ENCODE peak calls at places on chromosomes 13 and 19, in seven cellular contexts. X, G, S, U, K, Q and B are unnamed samples.

GRCh38 chr19:5045956-5046338 is 77.0 kb downstream of the KDM4B start:
- DNase-seq in U (no peak), Q (no peak), S (no peak), G (no peak), X (no peak), K (peak), B (no peak)

GRCh38 chr13:99384468-99384867 is 77.3 kb upstream of the GPR183 start:
- DNase-seq in Q (no peak), G (no peak), S (no peak), K (no peak), U (no peak), X (no peak), B (no peak)

GRCh38 chr19:35845215-35846037 is 6.9 kb downstream of the NPHS1 start:
- DNase-seq in Q (no peak), U (no peak), K (peak), S (no peak), X (peak), G (peak), B (peak)

GRCh38 chr13:104809483-104809882 is 1726.0 kb downstream of the EFNB2 start:
- DNase-seq in Q (no peak), U (peak), K (no peak), S (no peak), G (no peak), X (no peak), B (no peak)

GRCh38 chr19:5407356-5407755 is 47.9 kb upstream of the ZNRF4 start:
- DNase-seq in Q (no peak), G (no peak), X (peak), S (no peak), U (peak), K (no peak), B (no peak)

GRCh38 chr13:40057228-40057627 is 401.8 kb downstream of the COG6 start:
- DNase-seq in S (no peak), U (peak), K (no peak), Q (no peak), X (no peak), G (no peak), B (no peak)

GRCh38 chr19:57171551-57172081 is 4.3 kb upstream of the DUXA start:
- DNase-seq in U (peak), K (peak), X (peak), Q (peak), G (peak), S (peak), B (peak)

GRCh38 chr19:15285896-15286591 is 46.3 kb downstream of the BRD4 start:
- DNase-seq in X (peak), Q (no peak), K (no peak), U (no peak), G (no peak), S (no peak), B (no peak)

GRCh38 chr13:71218960-71219359 is 648.0 kb downstream of the DACH1 start:
- DNase-seq in S (no peak), X (peak), Q (no peak), U (peak), K (no peak), G (no peak), B (no peak)

GRCh38 chr19:39858541-39858940 is 12.4 kb upstream of the FBL start:
- DNase-seq in Q (no peak), G (no peak), S (peak), U (no peak), K (no peak), X (peak), B (peak)

GRCh38 chr13:111020021-111020420 is 95.1 kb upstream of the ARHGEF7 start:
- DNase-seq in K (no peak), G (no peak), U (no peak), X (no peak), S (no peak), Q (no peak), B (no peak)

GRCh38 chr19:7868671-7869452 is 5.3 kb downstream of the PRR36 start:
- DNase-seq in S (peak), U (peak), X (peak), K (peak), Q (peak), G (peak), B (peak)

GRCh38 chr13:87005511-87005910 is 665.7 kb upstream of the SLITRK5 start:
- DNase-seq in S (no peak), U (no peak), X (no peak), Q (no peak), G (no peak), K (no peak), B (no peak)

GRCh38 chr13:89457977-89458376 is 1786.8 kb downstream of the SLITRK5 start:
- DNase-seq in S (no peak), K (no peak), G (no peak), U (peak), Q (no peak), X (no peak), B (no peak)

GRCh38 chr19:36025541-36025940 is 7.1 kb downstream of the CLIP3 start:
- DNase-seq in Q (no peak), U (no peak), K (no peak), S (no peak), G (no peak), X (no peak), B (no peak)

GRCh38 chr13:70960841-70961443 is 852.7 kb upstream of the KLHL1 start:
- DNase-seq in U (peak), K (no peak), Q (no peak), X (peak), G (no peak), S (no peak), B (no peak)

GRCh38 chr19:4036576-4037300 is 29.2 kb downstream of the PIAS4 start:
- DNase-seq in G (no peak), Q (no peak), S (no peak), K (no peak), X (no peak), U (no peak), B (no peak)

GRCh38 chr13:99041788-99042187 is 63.9 kb upstream of the DOCK9 start:
- DNase-seq in G (no peak), S (no peak), Q (no peak), X (no peak), U (no peak), K (no peak), B (no peak)

GRCh38 chr13:38674208-38674607 is 12.7 kb upstream of the FREM2 start:
- DNase-seq in Q (no peak), X (peak), K (no peak), S (no peak), G (no peak), U (peak), B (no peak)

GRCh38 chr19:33795370-33796163 is 1.1 kb upstream of the KCTD15 start:
- DNase-seq in X (peak), U (peak), S (peak), Q (peak), G (peak), K (peak), B (peak)

GRCh38 chr19:11550265-11550664 is 8.8 kb downstream of the ELOF1 start:
- DNase-seq in U (no peak), X (no peak), K (no peak), G (no peak), S (no peak), Q (no peak), B (no peak)

GRCh38 chr19:11552666-11553372 is 6.2 kb downstream of the ELOF1 start:
- DNase-seq in X (no peak), G (no peak), S (no peak), K (no peak), U (no peak), Q (no peak), B (no peak)

GRCh38 chr19:11554160-11554559 is 4.9 kb downstream of the ELOF1 start:
- DNase-seq in Q (no peak), K (no peak), X (no peak), U (no peak), S (no peak), G (no peak), B (no peak)

GRCh38 chr19:11549386-11549953 is 9.6 kb downstream of the ELOF1 start:
- DNase-seq in X (no peak), Q (no peak), G (no peak), K (no peak), S (no peak), U (no peak), B (no peak)

DNA sequence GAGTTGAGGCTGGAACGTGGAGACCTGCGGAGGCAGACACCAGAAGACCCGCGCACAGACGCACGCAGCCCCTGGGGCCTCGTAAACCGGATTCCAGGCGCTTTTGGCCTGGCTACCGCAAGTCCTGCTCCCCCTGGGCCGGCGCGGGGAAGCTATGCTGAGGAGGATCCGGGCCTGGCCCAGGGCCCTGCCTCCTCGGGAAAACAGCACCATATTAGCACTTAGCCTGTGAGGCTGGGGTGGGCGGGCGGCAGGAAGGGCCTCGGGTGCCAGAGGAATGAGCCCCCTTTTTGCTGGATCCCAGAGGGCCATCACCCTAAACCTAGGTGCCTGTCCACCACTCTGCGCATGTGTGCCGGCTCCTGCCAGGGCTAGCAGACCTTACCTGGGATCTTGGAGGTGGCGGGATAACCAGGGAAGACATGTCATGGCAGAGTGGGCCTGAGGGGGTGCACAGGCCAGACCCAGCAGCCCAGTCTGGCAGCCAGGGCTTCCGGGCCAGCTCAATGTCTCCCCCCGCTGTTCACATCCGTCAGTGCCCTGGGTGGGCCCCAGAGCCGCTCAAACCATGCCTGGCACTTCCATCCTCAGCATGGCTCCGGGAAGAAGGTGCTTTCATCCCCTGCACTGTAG is 7.3 kb downstream of the ELOF1 start:
- DNase-seq in K (no peak), S (no peak), G (peak), Q (no peak), U (no peak), X (peak), B (peak)
- TF ChIP-seq CTCF in K (no peak), S (peak), G (peak), Q (peak), U (no peak), X (peak), B (peak)

DNA sequence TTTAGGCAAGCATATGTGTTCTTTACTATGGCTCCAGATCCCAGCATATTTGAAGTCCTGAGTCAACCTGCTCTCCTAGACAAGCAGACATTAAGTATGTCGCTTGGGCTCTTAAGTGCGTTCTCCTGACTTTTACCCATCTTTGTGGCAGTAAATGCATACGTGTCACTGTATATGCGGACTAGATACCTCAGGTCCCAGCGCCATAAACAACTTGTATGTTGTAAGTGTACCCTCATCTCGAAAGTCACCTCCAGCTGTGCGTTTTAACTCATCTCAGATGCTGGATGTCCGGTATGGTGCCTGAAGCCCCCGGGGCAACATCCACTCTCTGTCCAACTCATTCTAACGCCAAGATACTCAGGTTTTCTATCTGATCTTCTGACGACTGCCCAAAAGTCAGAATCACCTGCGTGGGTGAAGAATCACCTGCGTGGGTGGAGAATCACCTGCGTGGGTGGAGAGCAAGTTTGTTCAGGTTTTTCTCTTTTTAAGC is 1.7 kb downstream of the PTOV1 start:
- DNase-seq in U (no peak), X (no peak), G (no peak), S (no peak), K (no peak), Q (no peak), B (no peak)
- TF ChIP-seq CTCF in U (no peak), X (no peak), G (no peak), S (no peak), K (no peak), Q (no peak), B (no peak)

GRCh38 chr19:47797996-47798903 is 6.1 kb downstream of the TPRX1 start:
- DNase-seq in U (no peak), S (no peak), Q (no peak), X (no peak), K (no peak), G (no peak), B (no peak)

GRCh38 chr19:47796785-47797184 is 7.6 kb downstream of the TPRX1 start:
- DNase-seq in G (no peak), Q (no peak), S (no peak), X (no peak), U (no peak), K (no peak), B (no peak)

GRCh38 chr19:47790398-47790814 is 11.9 kb downstream of the SELENOW start:
- DNase-seq in S (peak), Q (peak), K (peak), X (peak), U (peak), G (peak), B (peak)

GRCh38 chr19:47792616-47793015 is 11.7 kb downstream of the TPRX1 start:
- DNase-seq in K (no peak), G (no peak), Q (no peak), X (no peak), S (no peak), U (no peak), B (no peak)

DNA sequence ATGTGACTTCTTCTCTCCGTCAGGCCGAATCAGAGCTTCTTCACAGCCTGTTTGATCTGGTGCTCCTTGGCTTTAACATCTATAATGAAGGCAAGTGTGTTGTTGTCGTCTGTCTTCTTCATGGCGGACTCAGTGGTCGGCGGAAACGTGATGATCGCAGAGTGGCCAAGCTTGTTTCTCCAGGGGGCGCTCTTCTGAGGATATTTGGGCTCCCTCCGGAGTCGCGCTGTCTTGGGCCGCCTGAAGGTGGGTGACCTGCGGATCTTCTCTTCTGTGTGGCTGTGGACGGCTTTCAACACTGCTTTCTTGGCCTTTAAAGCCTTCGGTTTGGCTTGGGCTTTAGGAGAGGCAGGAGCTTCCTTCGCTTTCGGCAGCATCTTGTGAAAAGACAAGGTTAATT is 9.8 kb downstream of the TPRX1 start:
- DNase-seq in S (no peak), U (no peak), K (no peak), G (no peak), X (peak), Q (no peak), B (no peak)
- TF ChIP-seq CTCF in S (no peak), U (no peak), K (no peak), G (no peak), X (peak), Q (no peak), B (no peak)

DNA sequence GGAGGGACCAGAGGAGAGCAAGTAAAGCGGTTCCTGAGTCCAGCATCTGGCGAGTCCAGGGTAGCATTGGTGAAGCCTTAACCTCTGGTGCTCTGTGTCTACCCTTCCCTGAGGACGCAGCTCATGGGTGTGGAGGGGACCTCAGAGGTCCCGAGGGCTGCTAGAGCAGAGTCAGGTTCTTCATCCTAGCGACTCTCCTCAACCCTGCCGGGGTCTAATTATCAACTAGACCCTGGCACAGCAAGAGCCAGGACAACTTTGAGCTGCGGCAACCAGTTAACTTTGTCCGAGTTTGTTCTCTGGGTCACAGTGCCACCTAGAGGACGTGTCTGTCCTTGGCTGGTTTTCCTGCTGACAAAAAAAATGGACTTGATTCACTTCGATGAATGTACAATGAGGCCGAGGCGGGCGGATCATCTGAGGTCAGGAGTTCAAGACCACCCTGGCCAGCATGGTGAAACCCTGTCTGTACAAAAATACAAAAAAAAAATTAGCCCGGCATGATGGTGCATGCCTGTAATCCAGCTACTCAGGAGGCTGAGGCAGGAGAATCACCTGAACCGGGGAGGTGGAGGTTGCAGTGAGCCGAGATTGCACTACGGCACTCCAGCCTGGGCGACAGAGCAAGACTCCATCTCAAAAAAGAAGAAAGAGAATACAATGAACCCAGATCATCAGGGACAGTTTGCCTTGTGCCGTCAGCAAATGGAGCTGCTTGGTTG is 24.9 kb downstream of the TSSK6 start:
- DNase-seq in Q (peak), X (peak), S (peak), G (peak), K (peak), U (peak), B (peak)
- TF ChIP-seq CTCF in Q (peak), X (peak), S (peak), G (peak), K (peak), U (peak), B (peak)

DNA sequence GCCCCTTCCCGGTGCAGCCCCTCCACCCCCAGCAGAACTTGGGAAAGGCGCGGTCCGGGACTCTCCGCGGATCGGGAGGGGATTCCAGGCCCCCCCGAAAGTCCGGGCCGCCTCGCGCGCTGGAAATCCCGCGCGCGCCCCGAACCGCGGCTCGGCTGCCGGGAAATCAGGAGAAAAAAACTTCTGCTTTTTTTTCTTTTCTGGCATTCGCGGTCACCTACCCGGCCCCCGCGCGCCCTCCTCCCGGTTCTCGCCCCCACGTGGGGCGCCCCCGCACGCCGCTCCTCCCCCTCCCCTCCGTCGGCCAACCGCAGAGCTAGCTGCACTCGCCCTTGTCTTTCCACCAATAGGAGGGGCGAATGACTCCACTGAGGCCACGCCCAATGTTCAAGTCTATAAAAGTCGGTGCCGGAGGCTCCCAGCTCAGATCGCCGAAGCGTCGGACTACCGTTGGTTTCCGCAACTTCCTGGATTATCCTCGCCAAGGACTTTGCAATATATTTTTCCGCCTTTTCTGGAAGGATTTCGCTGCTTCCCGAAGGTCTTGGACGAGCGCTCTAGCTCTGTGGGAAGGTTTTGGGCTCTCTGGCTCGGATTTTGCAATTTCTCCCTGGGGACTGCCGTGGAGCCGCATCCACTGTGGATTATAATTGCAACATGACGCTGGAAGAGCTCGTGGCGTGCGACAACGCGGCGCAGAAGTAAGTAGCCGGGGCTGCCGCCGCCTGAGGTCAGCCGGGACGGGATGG is at the start of gene GADD45B:
- DNase-seq in Q (peak), K (peak), U (peak), S (peak), X (peak), G (peak), B (peak)
- TF ChIP-seq CTCF in Q (no peak), K (no peak), U (no peak), S (no peak), X (no peak), G (no peak), B (no peak)

DNA sequence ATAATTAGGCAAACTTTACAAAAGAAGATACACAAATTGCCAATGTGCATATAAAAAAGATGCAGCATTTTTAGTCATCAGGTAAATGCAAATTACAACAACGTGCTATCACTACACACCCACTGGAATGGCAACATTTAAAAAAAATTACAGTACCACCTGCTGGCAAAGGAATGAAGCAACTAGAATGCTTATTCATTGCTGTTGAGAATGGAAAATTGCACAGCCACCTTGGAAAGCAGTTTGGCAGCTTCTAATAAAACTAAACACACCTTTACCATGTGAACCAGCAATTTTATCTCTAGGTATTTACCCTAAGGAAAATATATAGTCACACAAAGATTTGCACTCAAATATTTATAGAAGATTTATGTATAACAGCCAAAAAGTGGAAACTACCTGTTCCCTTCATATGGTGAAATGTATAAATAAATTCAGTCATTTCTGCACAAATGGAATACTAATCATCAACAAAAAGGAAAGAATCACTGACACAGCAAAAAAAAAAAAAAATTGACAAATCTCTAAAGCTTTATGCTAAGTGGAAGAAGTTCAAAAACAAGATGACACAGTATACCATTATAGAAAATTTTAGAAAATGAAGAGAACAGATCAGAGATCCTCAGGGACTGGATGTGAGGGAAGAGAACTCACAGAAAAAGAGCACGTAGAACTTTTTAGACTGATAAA is 30.3 kb downstream of the OXGR1 start:
- DNase-seq in G (no peak), U (peak), Q (no peak), S (no peak), X (no peak), K (no peak), B (no peak)
- TF ChIP-seq CTCF in G (no peak), U (peak), Q (no peak), S (no peak), X (no peak), K (no peak), B (no peak)

DNA sequence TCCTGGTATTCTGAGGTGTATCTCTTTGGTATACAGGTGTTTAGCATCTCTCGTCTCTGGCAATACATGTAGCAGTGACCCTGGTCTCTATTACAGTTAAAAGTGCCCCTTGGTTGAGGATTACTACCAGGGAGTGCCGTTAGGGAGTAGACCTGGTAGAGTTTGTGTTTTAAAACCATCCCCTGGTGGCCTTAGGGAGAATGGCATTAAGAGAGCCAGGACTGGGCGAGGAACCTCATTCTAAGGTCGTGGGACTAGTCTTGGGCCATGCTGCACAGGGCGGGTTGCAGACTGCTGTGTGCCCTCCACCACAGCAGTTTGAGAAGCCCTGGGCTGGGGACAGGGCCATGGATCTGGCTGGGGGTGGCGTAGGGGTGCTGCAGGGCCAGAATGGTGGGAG is 35.0 kb downstream of the B3GLCT start:
- DNase-seq in S (no peak), U (no peak), X (peak), Q (no peak), K (no peak), G (no peak), B (no peak)
- TF ChIP-seq CTCF in S (peak), U (peak), X (peak), Q (peak), K (no peak), G (peak), B (peak)